ENCODE peak calls at places on chromosomes 16 and 17, in six cellular contexts. L is EL, D is OCI-LY7, Z is neural progenitor cell, F is lower lobe of right lung, H is hepatocyte. U is an unnamed sample.

GRCh38 chr16:66030036-66030435 is 336.5 kb upstream of the CDH5 start:
- DNase-seq in F (no peak), Z (no peak), H (no peak), L (peak; percentile 77), D (no peak), U (peak; percentile 90)

GRCh38 chr16:76749780-76750375 is 441.1 kb upstream of the MON1B start:
- DNase-seq in H (no peak), L (no peak), Z (no peak), D (no peak), F (no peak), U (no peak)

GRCh38 chr17:59793249-59793648 is 85.8 kb downstream of the VMP1 start:
- DNase-seq in L (no peak), H (no peak), Z (no peak), D (no peak), F (no peak), U (no peak)

GRCh38 chr16:83143788-83144187 is 517.0 kb downstream of the CDH13 start:
- DNase-seq in D (no peak), H (peak; percentile 57), L (peak; percentile 5), Z (peak; percentile 9), F (no peak), U (peak; percentile 85)

GRCh38 chr17:64442550-64442971 is 6.4 kb upstream of the MILR1 start:
- DNase-seq in H (no peak), D (no peak), F (peak; percentile 54), L (no peak), Z (no peak), U (no peak)

GRCh38 chr17:1360975-1361374 is 39.0 kb downstream of the YWHAE start:
- DNase-seq in F (no peak), D (no peak), Z (no peak), H (no peak), L (no peak), U (no peak)

GRCh38 chr17:56592487-56593072 is 919 bp upstream of the NOG start:
- DNase-seq in H (peak; percentile 82), Z (peak; percentile 91), L (peak; percentile 70), F (peak; percentile 73), D (peak; percentile 44), U (peak; percentile 92)

GRCh38 chr17:6421700-6422604 is 13.0 kb downstream of the AIPL1 start:
- DNase-seq in D (peak; percentile 73), L (peak; percentile 75), F (peak; percentile 81), H (peak; percentile 88), Z (peak; percentile 92), U (peak; percentile 96)

GRCh38 chr16:85746431-85747227 is 4.3 kb downstream of the C16orf74 start:
- DNase-seq in F (no peak), L (peak; percentile 48), H (no peak), Z (no peak), D (peak; percentile 65), U (peak; percentile 79)

GRCh38 chr17:12745481-12745880 is 43.8 kb upstream of the ARHGAP44 start:
- DNase-seq in F (no peak), D (no peak), H (peak; percentile 27), Z (no peak), L (no peak), U (peak; percentile 22)

GRCh38 chr17:48357727-48358126 is 72.3 kb downstream of the SKAP1 start:
- DNase-seq in L (no peak), D (peak; percentile 12), Z (no peak), H (no peak), F (no peak), U (no peak)

GRCh38 chr17:82358467-82359350 is at the start of gene TEX19:
- DNase-seq in H (no peak), F (no peak), Z (no peak), D (peak; percentile 82), L (peak; percentile 32), U (no peak)